ENCODE peak calls at places on chromosomes 12 and 14, in four cellular contexts. W is fibroblast of lung, V is foreskin fibroblast, Z is SK-N-SH. S is an unnamed sample.

GRCh38 chr14:95156765-95157194 is 549 bp downstream of the DICER1 start:
- DNase-seq in V (peak), W (peak), Z (no peak), S (peak)

GRCh38 chr12:64612843-64613242 is 2.5 kb downstream of the RASSF3 start:
- DNase-seq in V (no peak), W (no peak), Z (no peak), S (no peak)

GRCh38 chr12:97875064-97875463 is 412.5 kb downstream of the RMST start:
- DNase-seq in Z (no peak), W (no peak), V (no peak), S (peak)

GRCh38 chr12:27623645-27624044 is 72.6 kb upstream of the REP15 start:
- DNase-seq in W (no peak), Z (no peak), V (peak), S (peak)

GRCh38 chr12:47028186-47028585 is 51.2 kb upstream of the PCED1B start:
- DNase-seq in Z (no peak), W (no peak), V (no peak), S (no peak)

GRCh38 chr14:32224731-32225377 is 21.8 kb upstream of the RNU6-8 start:
- DNase-seq in Z (peak), V (peak), W (peak), S (peak)

GRCh38 chr14:41096131-41096530 is 510.5 kb upstream of the LRFN5 start:
- DNase-seq in Z (no peak), V (no peak), W (no peak), S (no peak)

GRCh38 chr12:104480826-104481457 is 24.2 kb downstream of the CHST11 start:
- DNase-seq in W (peak), V (peak), Z (no peak), S (peak)

GRCh38 chr12:132282950-132283771 is 46.2 kb downstream of the GALNT9 start:
- DNase-seq in V (no peak), W (no peak), Z (no peak), S (no peak)

GRCh38 chr12:132866251-132866828 is 21.1 kb downstream of the CHFR start:
- DNase-seq in V (peak), Z (no peak), W (peak), S (peak)

GRCh38 chr14:73227812-73228781 is 9.2 kb upstream of the PAPLN start:
- DNase-seq in V (peak), Z (peak), W (peak), S (peak)

GRCh38 chr12:90959538-90960139 is 4.7 kb upstream of the CCER1 start:
- DNase-seq in Z (peak), W (peak), V (peak), S (peak)

GRCh38 chr14:96626916-96627315 is 124.7 kb downstream of the PAPOLA start:
- DNase-seq in Z (no peak), W (no peak), V (no peak), S (no peak)

GRCh38 chr14:105285174-105285573 is 15.6 kb downstream of the BRF1 start:
- DNase-seq in V (no peak), Z (no peak), W (no peak), S (no peak)

GRCh38 chr14:65187421-65188049 is 85.2 kb upstream of the MAX start:
- DNase-seq in V (no peak), W (no peak), Z (no peak), S (no peak)

GRCh38 chr12:124190301-124191023 is 104.4 kb upstream of the RFLNA start:
- DNase-seq in V (no peak), W (no peak), Z (no peak), S (no peak)

GRCh38 chr14:44626423-44626822 is 119.3 kb upstream of the FSCB start:
- DNase-seq in W (no peak), Z (no peak), V (no peak), S (no peak)

GRCh38 chr14:72782817-72783216 is 111.1 kb downstream of the DPF3 start:
- DNase-seq in V (no peak), W (no peak), Z (no peak), S (no peak)

GRCh38 chr12:133057446-133057845 is 20.1 kb downstream of the ZNF84 start:
- DNase-seq in V (no peak), Z (no peak), W (peak), S (no peak)

GRCh38 chr12:40002178-40003169 is 103.4 kb downstream of the SLC2A13 start:
- DNase-seq in W (no peak), V (no peak), Z (no peak), S (no peak)

GRCh38 chr12:126385785-126386184 is 1320.5 kb downstream of the AACS start:
- DNase-seq in Z (no peak), V (peak), W (peak), S (no peak)

GRCh38 chr14:68694516-68695235 is 98.2 kb downstream of the ZFP36L1 start:
- DNase-seq in W (peak), V (peak), Z (no peak), S (no peak)

GRCh38 chr14:102988054-102988453 is 65.6 kb downstream of the AMN start:
- DNase-seq in V (peak), W (peak), Z (no peak), S (peak)

GRCh38 chr12:90896164-90896563 is 58.8 kb downstream of the CCER1 start:
- DNase-seq in W (peak), V (peak), Z (no peak), S (peak)

GRCh38 chr12:51814311-51815088 is 34.0 kb downstream of the FIGNL2 start:
- DNase-seq in V (peak), Z (peak), W (peak), S (peak)

GRCh38 chr12:71223139-71223538 is 65.3 kb upstream of the TSPAN8 start:
- DNase-seq in Z (no peak), W (no peak), V (peak), S (peak)

GRCh38 chr14:20194101-20194500 is 3.4 kb downstream of the OR11G2 start:
- DNase-seq in W (no peak), Z (no peak), V (no peak), S (no peak)

GRCh38 chr14:22994762-22995275 is 12.5 kb upstream of the AJUBA start:
- DNase-seq in V (peak), Z (peak), W (peak), S (peak)

GRCh38 chr12:105253882-105254513 is 18.0 kb upstream of the APPL2 start:
- DNase-seq in V (peak), Z (no peak), W (peak), S (peak)

GRCh38 chr14:92489394-92490238 is 24.0 kb upstream of the RIN3 start:
- DNase-seq in Z (no peak), W (no peak), V (no peak), S (no peak)

GRCh38 chr14:102138535-102138934 is 1.2 kb upstream of the WDR20 start:
- DNase-seq in Z (no peak), W (no peak), V (no peak), S (no peak)

GRCh38 chr14:68135566-68135965 is 316.0 kb downstream of the RAD51B start:
- DNase-seq in W (no peak), Z (no peak), V (peak), S (peak)

GRCh38 chr14:56219666-56220413 is 101.6 kb downstream of the PELI2 start:
- DNase-seq in Z (no peak), V (no peak), W (no peak), S (no peak)

GRCh38 chr12:24760162-24760561 is 188.7 kb downstream of the BCAT1 start:
- DNase-seq in W (no peak), V (no peak), Z (no peak), S (no peak)

GRCh38 chr12:123115409-123116111 is 35.3 kb downstream of the PITPNM2 start:
- DNase-seq in Z (no peak), W (peak), V (peak), S (peak)

GRCh38 chr14:75279153-75279738 is 618 bp downstream of the FOS start:
- DNase-seq in W (peak), Z (peak), V (peak), S (no peak)

GRCh38 chr14:77212097-77212873 is 30.7 kb downstream of the TMEM63C start:
- DNase-seq in W (no peak), Z (no peak), V (no peak), S (no peak)

GRCh38 chr14:66483322-66483721 is 2.8 kb upstream of the CCDC196 start:
- DNase-seq in Z (no peak), W (peak), V (peak), S (peak)

GRCh38 chr12:51621155-51621922 is 30.3 kb downstream of the SCN8A start:
- DNase-seq in W (no peak), V (peak), Z (no peak), S (no peak)

GRCh38 chr12:48978291-48978740 is at the start of gene WNT1:
- DNase-seq in V (peak), Z (peak), W (no peak), S (no peak)
- TF ChIP-seq CTCF in V (no peak), Z (peak), W (no peak), S (no peak)

DNA sequence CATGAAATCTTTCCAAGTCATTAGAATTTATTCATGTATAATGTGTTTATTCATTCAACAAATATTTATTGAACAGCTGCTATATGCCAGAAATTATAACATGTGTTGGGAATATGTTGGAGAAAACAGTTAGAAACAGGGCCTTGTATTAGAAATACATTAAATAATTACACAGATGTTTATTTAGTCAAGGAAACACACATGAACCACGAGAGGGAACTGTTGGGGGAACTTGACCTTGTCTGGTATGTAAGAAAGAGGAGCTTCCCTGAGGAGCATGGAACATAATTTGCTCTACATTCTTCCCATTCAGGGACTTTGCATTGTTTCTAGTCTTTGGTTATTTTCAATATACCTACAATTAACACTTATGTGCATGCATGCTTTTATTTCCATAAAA is 191.7 kb upstream of the FRMD6 start:
- DNase-seq in W (peak), Z (no peak), V (peak), S (no peak)
- TF ChIP-seq CTCF in W (no peak), Z (no peak), V (peak), S (no peak)

GRCh38 chr12:93020998-93021597 is 92.0 kb upstream of the EEA1 start:
- DNase-seq in V (no peak), W (no peak), Z (no peak), S (no peak)

GRCh38 chr12:93020225-93020997 is 91.3 kb upstream of the EEA1 start:
- DNase-seq in W (no peak), V (no peak), Z (no peak), S (peak)

GRCh38 chr12:93029091-93029490 is 100.0 kb upstream of the EEA1 start:
- DNase-seq in V (no peak), Z (no peak), W (no peak), S (no peak)

GRCh38 chr12:93022603-93023340 is 93.7 kb upstream of the EEA1 start:
- DNase-seq in W (peak), Z (no peak), V (peak), S (no peak)

DNA sequence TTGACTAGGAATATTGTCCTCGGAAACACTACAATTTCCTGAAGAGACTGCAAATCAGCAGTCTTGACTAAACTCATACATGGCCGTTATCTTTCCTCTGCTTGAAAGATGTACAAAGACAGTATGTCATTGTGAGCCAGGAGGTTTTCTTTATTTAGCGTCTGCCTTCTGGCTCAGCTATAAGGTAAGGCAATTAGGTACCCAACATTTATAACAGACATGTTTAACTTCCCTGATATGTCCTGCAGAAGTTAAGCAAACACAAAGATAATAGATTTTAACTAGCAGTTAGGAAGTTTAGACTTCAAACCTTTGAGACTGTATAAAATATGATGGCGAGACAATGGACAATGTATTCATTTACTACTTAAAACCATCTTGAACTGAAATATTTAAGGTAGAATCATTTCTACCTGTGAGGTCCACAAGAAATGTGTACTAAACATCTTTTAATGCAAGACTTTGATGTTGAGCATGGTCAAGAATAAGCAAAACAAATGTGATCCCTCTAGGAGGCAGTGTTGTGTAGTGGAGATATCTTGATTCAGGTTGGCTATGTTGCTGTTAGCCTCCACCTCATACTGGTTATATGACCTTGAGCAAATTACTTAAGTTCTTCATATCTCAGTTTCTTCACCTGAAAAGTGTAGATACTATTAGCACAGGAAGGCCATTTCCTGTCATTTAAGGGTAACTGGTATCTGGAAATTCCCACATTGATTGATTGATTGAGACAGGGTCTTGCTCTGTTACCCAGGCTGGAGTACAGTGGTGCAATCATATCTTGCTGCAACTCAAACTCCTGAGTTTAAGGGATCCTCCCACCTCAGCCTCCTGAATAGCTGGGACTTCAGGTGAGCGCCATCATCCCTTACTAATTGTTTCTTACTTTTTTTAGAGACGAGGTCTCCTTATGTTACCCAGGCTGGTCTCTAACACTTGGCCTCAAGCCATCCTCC is 96.3 kb upstream of the EEA1 start:
- DNase-seq in V (peak), W (peak), Z (peak), S (peak)
- TF ChIP-seq CTCF in V (peak), W (peak), Z (peak), S (peak)

GRCh38 chr14:98926151-98926550 is 345.8 kb downstream of the BCL11B start:
- DNase-seq in V (no peak), W (no peak), Z (no peak), S (no peak)

GRCh38 chr14:98924046-98924445 is 348.0 kb downstream of the BCL11B start:
- DNase-seq in V (no peak), Z (no peak), W (no peak), S (no peak)

GRCh38 chr14:98925362-98926040 is 346.5 kb downstream of the BCL11B start:
- DNase-seq in W (no peak), Z (no peak), V (no peak), S (no peak)

GRCh38 chr14:98926802-98927201 is 345.2 kb downstream of the BCL11B start:
- DNase-seq in W (peak), V (no peak), Z (no peak), S (no peak)

GRCh38 chr14:98923596-98923995 is 348.4 kb downstream of the BCL11B start:
- DNase-seq in W (no peak), Z (no peak), V (no peak), S (peak)
- TF ChIP-seq CTCF in W (no peak), Z (no peak), V (no peak), S (no peak)

DNA sequence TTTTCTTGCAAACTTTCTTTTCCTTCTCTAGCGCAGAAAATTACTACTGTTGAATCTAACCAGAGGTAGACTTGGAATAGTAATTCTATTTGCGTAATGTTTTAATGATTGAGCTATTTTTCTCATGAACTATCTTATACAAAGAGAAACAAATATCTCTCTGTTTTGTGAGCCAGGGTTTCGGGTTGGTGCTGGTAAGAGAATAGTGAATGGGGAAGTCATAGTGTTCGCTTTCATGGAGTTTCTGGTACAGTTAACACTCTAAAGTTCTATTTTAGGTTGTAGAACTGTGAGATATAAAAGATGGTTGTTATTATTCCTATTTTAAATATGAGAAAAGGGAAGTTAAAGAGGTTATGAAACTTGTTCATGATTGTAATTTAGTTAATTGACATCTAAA is 6.6 kb downstream of the CLEC1B start:
- DNase-seq in V (no peak), W (no peak), Z (no peak), S (no peak)
- TF ChIP-seq CTCF in V (no peak), W (no peak), Z (no peak), S (no peak)

GRCh38 chr12:85076688-85077430 is 40.7 kb downstream of the LRRIQ1 start:
- DNase-seq in W (peak), V (peak), Z (peak), S (peak)
- TF ChIP-seq CTCF in W (peak), V (no peak), Z (peak), S (peak)

GRCh38 chr14:38723277-38723676 is 379.8 kb downstream of the SEC23A start:
- DNase-seq in V (no peak), Z (peak), W (no peak), S (no peak)
- TF ChIP-seq CTCF in V (no peak), Z (no peak), W (no peak), S (no peak)

GRCh38 chr12:93689076-93689834 is 12.1 kb downstream of the CRADD start:
- DNase-seq in Z (no peak), V (no peak), W (peak), S (peak)

GRCh38 chr12:93682846-93683261 is 5.7 kb downstream of the CRADD start:
- DNase-seq in Z (peak), W (no peak), V (no peak), S (no peak)

GRCh38 chr12:93684716-93685115 is 7.5 kb downstream of the CRADD start:
- DNase-seq in W (no peak), Z (no peak), V (no peak), S (no peak)

GRCh38 chr12:93683410-93683809 is 6.2 kb downstream of the CRADD start:
- DNase-seq in W (no peak), V (no peak), Z (no peak), S (no peak)

DNA sequence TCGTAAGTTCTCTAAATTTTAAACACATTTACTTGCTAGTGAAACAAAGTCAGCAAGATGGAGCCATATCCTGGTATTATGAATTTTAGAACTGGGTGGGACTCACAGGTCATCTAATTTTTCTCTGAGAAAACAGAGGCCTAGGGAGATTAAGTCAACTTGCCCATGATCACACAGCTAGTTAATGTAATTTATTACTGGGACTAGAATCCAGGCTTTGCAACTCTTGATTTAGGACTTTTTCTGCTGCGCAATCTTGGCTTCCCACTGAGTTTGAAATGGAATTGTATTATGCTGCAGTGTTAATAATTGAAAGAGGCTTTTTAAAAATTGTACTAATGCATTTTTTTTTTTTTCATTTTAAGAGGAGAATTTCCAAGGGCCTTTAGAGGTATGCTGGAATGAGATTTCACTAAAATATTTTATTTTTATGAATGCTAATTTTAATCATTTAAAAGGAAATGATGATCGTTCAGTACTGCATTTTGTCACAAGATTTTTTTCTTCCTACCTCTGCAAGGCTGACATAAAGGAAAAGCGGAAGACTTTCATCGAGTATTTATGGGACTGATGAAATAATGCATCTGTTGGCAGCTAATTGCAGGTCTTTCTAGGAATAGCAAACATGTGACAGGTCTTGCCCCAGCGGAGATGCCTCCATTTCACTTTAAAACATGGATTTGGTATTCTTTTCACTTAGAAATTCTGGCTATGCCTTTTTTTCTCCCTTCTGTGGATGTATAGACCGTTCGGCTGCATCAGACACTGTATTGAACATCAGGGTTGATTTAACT is 9.6 kb downstream of the CRADD start:
- DNase-seq in W (no peak), V (no peak), Z (no peak), S (no peak)
- TF ChIP-seq CTCF in W (no peak), V (no peak), Z (no peak), S (no peak)